ENCODE peak calls at places on chromosomes 13 and 19, in five cellular contexts. Q is lower lobe of right lung; C is CD4-positive, CD25-positive, alpha-beta regulatory T cell; W is GM23248; O is thoracic aorta. V is an unnamed sample. For H3K9me3, the result is how much of the 10 kb centered on the place peaks cover.

GRCh38 chr19:18310118-18310909 is 12.6 kb downstream of the LSM4 start:
- DNase-seq in Q (no peak), C (no peak), W (no peak), O (no peak), V (no peak)

GRCh38 chr19:33427801-33428626 is 54.5 kb downstream of the CEBPG start:
- DNase-seq in Q (peak), C (no peak), W (no peak), O (no peak), V (peak)

GRCh38 chr19:15305582-15306334 is 26.6 kb downstream of the BRD4 start:
- DNase-seq in Q (no peak), C (no peak), W (no peak), O (no peak), V (no peak)

GRCh38 chr19:35468637-35469036 is 20.6 kb downstream of the FFAR2 start:
- DNase-seq in Q (peak), C (peak), W (peak), O (no peak), V (no peak)

GRCh38 chr19:39196860-39197562 is at the start of gene NCCRP1:
- DNase-seq in Q (no peak), C (no peak), W (no peak), O (no peak), V (no peak)

GRCh38 chr19:45668342-45668871 is 386 bp downstream of the GIPR start:
- DNase-seq in Q (no peak), C (no peak), W (peak), O (no peak), V (no peak)

GRCh38 chr13:89968468-89968867 is 1379.0 kb upstream of the MIR17HG start:
- DNase-seq in Q (no peak), C (no peak), W (no peak), O (no peak), V (no peak)

GRCh38 chr13:112588490-112589297 is 741 bp upstream of the TUBGCP3 start:
- DNase-seq in Q (no peak), C (no peak), W (no peak), O (no peak), V (no peak)

GRCh38 chr19:18098891-18099622 is 1.5 kb downstream of the MAST3 start:
- DNase-seq in Q (peak), C (peak), W (peak), O (no peak), V (no peak)

GRCh38 chr13:106709509-106709908 is 141.6 kb upstream of the ARGLU1 start:
- DNase-seq in Q (no peak), C (no peak), W (no peak), O (no peak), V (no peak)

GRCh38 chr19:5127710-5128109 is 158.8 kb downstream of the KDM4B start:
- DNase-seq in Q (no peak), C (no peak), W (no peak), O (no peak), V (no peak)

GRCh38 chr19:45729774-45730388 is 815 bp downstream of the FBXO46 start:
- DNase-seq in Q (no peak), C (no peak), W (peak), O (no peak), V (no peak)

GRCh38 chr19:55986487-55986886 is at the start of gene NLRP5:
- DNase-seq in Q (no peak), C (no peak), W (no peak), O (no peak), V (no peak)
- H3K9me3 ChIP-seq in Q (under half), C (under half), W (under half), O (under half), V (under half)

GRCh38 chr19:57613941-57614743 is at the start of gene ZNF134:
- DNase-seq in Q (peak), C (peak), W (peak), O (peak), V (peak)
- H3K9me3 ChIP-seq in Q (half or more), C (half or more), W (under half), O (under half), V (half or more)

GRCh38 chr19:51919606-51920005 is 7.7 kb upstream of the ZNF613 start:
- DNase-seq in Q (no peak), C (no peak), W (no peak), O (no peak), V (no peak)

GRCh38 chr19:51915324-51915867 is 10.6 kb upstream of the ZNF649 start:
- DNase-seq in Q (no peak), C (no peak), W (no peak), O (no peak), V (no peak)

GRCh38 chr19:51921949-51922348 is 5.3 kb upstream of the ZNF613 start:
- DNase-seq in Q (no peak), C (no peak), W (no peak), O (no peak), V (no peak)

DNA sequence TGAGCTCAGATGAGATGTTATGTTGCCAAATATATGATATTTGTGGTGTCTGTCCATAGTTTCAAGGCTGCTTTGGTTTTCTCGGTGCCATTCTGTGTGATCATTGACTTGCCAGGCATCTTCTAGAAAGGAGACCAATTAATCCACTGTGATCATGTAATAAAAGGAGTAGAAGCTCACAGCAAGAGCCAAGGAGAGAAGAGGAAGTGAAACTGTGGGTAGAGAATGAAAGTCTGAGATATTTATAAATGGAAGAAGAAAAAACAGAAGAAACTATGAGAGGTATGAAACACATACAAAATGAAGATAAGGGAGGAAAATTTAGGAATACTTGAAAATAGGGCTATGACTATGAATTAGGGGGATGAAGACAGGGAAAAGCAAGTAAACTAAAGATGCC is 11.1 kb upstream of the ZNF613 start:
- DNase-seq in Q (no peak), C (no peak), W (no peak), O (no peak), V (no peak)
- H3K9me3 ChIP-seq in Q (half or more), C (half or more), W (under half), O (half or more), V (half or more)

GRCh38 chr19:54573330-54573872 is at the start of gene LILRA2:
- DNase-seq in Q (peak), C (no peak), W (no peak), O (no peak), V (no peak)
- H3K9me3 ChIP-seq in Q (under half), C (under half), W (under half), O (under half), V (under half)

DNA sequence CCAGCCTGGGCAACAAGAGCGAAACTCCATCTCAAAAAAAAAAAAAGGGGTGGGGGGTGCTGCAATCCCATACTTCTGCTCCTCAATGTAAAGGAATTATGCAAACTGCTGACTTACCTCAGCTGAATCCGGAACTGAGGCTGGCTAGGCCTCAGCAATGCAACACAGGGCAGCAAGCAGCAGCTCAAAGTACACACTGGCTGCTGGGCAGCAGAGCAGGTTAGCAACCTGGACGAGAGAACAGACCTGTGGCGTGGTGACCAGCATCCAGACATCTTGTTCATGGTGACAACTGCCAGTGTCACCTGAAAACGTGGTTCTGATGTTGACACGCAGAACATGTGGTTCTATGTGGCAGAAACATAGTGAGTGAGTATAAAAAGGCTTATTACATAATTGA is 28.1 kb downstream of the ZNF14 start:
- DNase-seq in Q (no peak), C (no peak), W (no peak), O (no peak), V (no peak)
- H3K9me3 ChIP-seq in Q (half or more), C (half or more), W (under half), O (half or more), V (half or more)

GRCh38 chr19:21434967-21435544 is 38.1 kb downstream of the ZNF493 start:
- DNase-seq in Q (no peak), C (no peak), W (no peak), O (no peak), V (no peak)

GRCh38 chr19:21434516-21434915 is 37.6 kb downstream of the ZNF493 start:
- DNase-seq in Q (no peak), C (no peak), W (no peak), O (no peak), V (no peak)

GRCh38 chr19:21432590-21432989 is 35.7 kb downstream of the ZNF493 start:
- DNase-seq in Q (no peak), C (no peak), W (no peak), O (no peak), V (no peak)

DNA sequence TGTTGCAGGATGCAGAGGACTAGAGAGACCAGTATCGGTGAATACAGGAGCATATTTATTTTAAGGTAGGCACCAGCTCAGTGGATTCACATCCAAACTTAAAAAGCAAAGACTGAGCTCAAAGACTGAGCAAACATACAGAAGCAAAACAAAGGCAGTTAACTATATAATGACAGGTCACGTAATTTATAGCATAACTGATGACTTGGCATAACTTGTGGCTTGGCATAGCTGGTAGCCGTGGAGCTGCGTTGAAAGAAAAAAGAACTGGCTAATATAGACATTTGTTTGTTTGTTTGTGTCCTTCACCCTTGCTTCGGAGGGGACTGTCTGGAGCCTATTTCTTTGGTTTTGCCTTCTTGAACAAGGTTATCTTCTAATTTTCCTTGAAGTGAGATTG is 33.7 kb downstream of the ZNF493 start:
- DNase-seq in Q (no peak), C (no peak), W (no peak), O (no peak), V (no peak)
- H3K9me3 ChIP-seq in Q (half or more), C (half or more), W (under half), O (under half), V (under half)

DNA sequence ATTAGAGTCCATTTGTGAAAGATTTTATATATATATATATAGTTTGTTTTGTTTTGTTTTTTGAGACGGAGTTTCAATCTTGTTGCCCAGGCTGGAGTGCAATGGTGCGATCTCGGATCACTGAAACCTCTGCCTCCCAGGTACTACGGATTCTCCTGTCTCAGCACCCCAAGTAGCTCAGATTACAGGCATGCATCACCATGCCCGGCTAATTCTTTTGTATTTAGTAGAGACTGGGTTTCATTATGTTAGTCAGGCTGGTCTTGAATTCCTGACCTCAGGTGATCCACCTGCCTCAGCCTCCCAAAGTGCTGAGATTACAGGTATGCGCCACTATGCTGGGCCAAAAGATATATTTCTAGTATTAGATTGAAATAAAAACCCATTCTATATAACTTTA is 4.0 kb upstream of the ZNF701 start:
- DNase-seq in Q (no peak), C (no peak), W (no peak), O (no peak), V (no peak)
- H3K9me3 ChIP-seq in Q (half or more), C (half or more), W (under half), O (under half), V (under half)

GRCh38 chr19:55902080-55902751 is 29.9 kb downstream of the NLRP13 start:
- DNase-seq in Q (no peak), C (no peak), W (no peak), O (no peak), V (no peak)

GRCh38 chr19:55909801-55910200 is 22.3 kb downstream of the NLRP13 start:
- DNase-seq in Q (no peak), C (no peak), W (no peak), O (no peak), V (no peak)

GRCh38 chr19:55912916-55913315 is 19.2 kb downstream of the NLRP13 start:
- DNase-seq in Q (no peak), C (no peak), W (no peak), O (no peak), V (no peak)

GRCh38 chr19:55907746-55908145 is 24.4 kb downstream of the NLRP13 start:
- DNase-seq in Q (no peak), C (no peak), W (no peak), O (no peak), V (no peak)

GRCh38 chr19:55907286-55907685 is 24.9 kb downstream of the NLRP13 start:
- DNase-seq in Q (no peak), C (no peak), W (no peak), O (no peak), V (no peak)
- H3K9me3 ChIP-seq in Q (under half), C (under half), W (under half), O (under half), V (under half)

DNA sequence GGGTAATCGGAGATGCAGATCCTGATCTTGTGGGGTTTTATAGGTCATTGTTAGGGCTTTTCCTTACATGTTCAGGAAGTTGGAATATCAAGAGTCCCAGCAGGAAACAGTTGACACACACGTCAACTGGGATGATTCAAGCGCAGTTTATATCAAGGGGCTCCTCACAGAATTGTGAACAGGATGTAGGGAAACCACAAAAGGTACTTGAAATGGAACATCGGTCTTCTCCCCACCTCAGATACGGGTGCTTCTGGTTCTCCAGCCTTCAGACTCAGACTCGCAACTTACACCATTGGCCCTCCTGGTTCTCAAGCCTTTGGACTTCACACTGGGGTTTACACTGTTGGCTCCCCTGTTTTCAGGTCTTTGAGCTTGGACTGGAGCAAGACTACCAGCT is 19.5 kb downstream of the ZNF557 start:
- DNase-seq in Q (no peak), C (no peak), W (no peak), O (no peak), V (no peak)
- H3K9me3 ChIP-seq in Q (half or more), C (half or more), W (under half), O (half or more), V (half or more)

GRCh38 chr19:7007859-7008258 is 13.4 kb downstream of the MBD3L2B start:
- DNase-seq in Q (no peak), C (no peak), W (no peak), O (no peak), V (no peak)
- H3K9me3 ChIP-seq in Q (under half), C (under half), W (under half), O (under half), V (under half)

V was measured in psoas muscle.